ENCODE peak calls at places on chromosomes 4 and X, in six cellular contexts. N is GM12878, K is HCT116, P is HepG2, S is K562, M is H1. F is an unnamed sample.

GRCh38 chrX:15849555-15849954 is 5.1 kb downstream of the AP1S2 start:
- DNase-seq in S (peak), K (no peak), N (no peak), P (no peak), M (no peak), F (no peak)

GRCh38 chr4:15714616-15715015 is 11.8 kb downstream of the BST1 start:
- DNase-seq in S (peak), N (no peak), P (no peak), M (no peak), K (no peak), F (no peak)

GRCh38 chrX:138847930-138848329 is 136.4 kb upstream of the FGF13 start:
- DNase-seq in P (no peak), N (no peak), K (no peak), M (no peak), S (no peak), F (no peak)

GRCh38 chrX:110563276-110563675 is 204.6 kb downstream of the RTL9 start:
- DNase-seq in M (no peak), K (no peak), S (no peak), P (no peak), N (no peak), F (no peak)

GRCh38 chrX:136694491-136695087 is 46.6 kb downstream of the CD40LG start:
- DNase-seq in N (no peak), M (peak), P (peak), K (peak), S (peak), F (no peak)

GRCh38 chrX:115929480-115929879 is 241.1 kb upstream of the AGTR2 start:
- DNase-seq in M (no peak), P (no peak), N (no peak), S (no peak), K (no peak), F (no peak)

GRCh38 chr4:60216752-60217151 is 983.4 kb upstream of the ADGRL3 start:
- DNase-seq in P (no peak), S (no peak), M (no peak), K (no peak), N (no peak), F (no peak)

GRCh38 chr4:156636398-156636797 is 335.2 kb downstream of the PDGFC start:
- DNase-seq in P (no peak), M (no peak), K (no peak), S (no peak), N (no peak), F (no peak)

GRCh38 chr4:74547042-74547441 is 102.1 kb downstream of the AREG start:
- DNase-seq in S (no peak), M (no peak), P (no peak), N (no peak), K (no peak), F (no peak)

GRCh38 chr4:168784786-168785461 is 225.1 kb downstream of the CBR4 start:
- DNase-seq in N (no peak), K (no peak), M (no peak), S (no peak), P (no peak), F (no peak)

GRCh38 chrX:39819921-39820849 is 277.6 kb downstream of the BCOR start:
- DNase-seq in P (no peak), N (no peak), S (no peak), M (no peak), K (no peak), F (peak)

GRCh38 chr4:2408976-2409375 is 9.5 kb downstream of the ZFYVE28 start:
- DNase-seq in N (no peak), S (no peak), P (no peak), M (no peak), K (no peak), F (no peak)

GRCh38 chr4:156607198-156607498 is 364.5 kb downstream of the PDGFC start:
- DNase-seq in P (no peak), K (no peak), N (no peak), M (no peak), S (no peak), F (no peak)

GRCh38 chrX:12210196-12210815 is 72.0 kb downstream of the FRMPD4 start:
- DNase-seq in S (no peak), N (no peak), M (no peak), P (no peak), K (no peak), F (no peak)

GRCh38 chr4:114151-114550 is 10.2 kb upstream of the ZNF718 start:
- DNase-seq in P (no peak), N (no peak), S (no peak), K (no peak), M (no peak), F (no peak)

GRCh38 chrX:96683997-96684338 is 674 bp upstream of the DIAPH2 start:
- DNase-seq in S (no peak), M (no peak), P (peak), K (no peak), N (no peak), F (no peak)

GRCh38 chrX:10039821-10040793 is 72.9 kb downstream of the CLDN34 start:
- DNase-seq in M (no peak), N (no peak), S (no peak), P (peak), K (no peak), F (no peak)

GRCh38 chr4:26181616-26182015 is 139.2 kb upstream of the RBPJ start:
- DNase-seq in M (no peak), P (no peak), N (no peak), S (no peak), K (no peak), F (no peak)

GRCh38 chrX:73239242-73239641 is 24.6 kb upstream of the NAP1L2 start:
- DNase-seq in N (no peak), K (no peak), M (no peak), S (no peak), P (no peak), F (peak)

GRCh38 chrX:154986826-154987575 is 35.5 kb downstream of the F8 start:
- DNase-seq in M (no peak), K (no peak), P (no peak), N (no peak), S (no peak), F (no peak)

GRCh38 chr4:2607822-2608221 is 71.4 kb downstream of the FAM193A start:
- DNase-seq in M (no peak), P (no peak), S (no peak), N (no peak), K (no peak), F (no peak)

GRCh38 chr4:180350866-180351350 is 1892.3 kb upstream of the TENM3 start:
- DNase-seq in S (no peak), K (no peak), M (no peak), P (no peak), N (no peak), F (no peak)

GRCh38 chr4:40524642-40525041 is 105.0 kb downstream of the RBM47 start:
- DNase-seq in K (no peak), P (no peak), M (no peak), S (no peak), N (no peak), F (no peak)

GRCh38 chrX:45623266-45623665 is 422.6 kb upstream of the DIPK2B start:
- DNase-seq in P (no peak), K (no peak), S (no peak), M (no peak), N (no peak), F (no peak)

GRCh38 chrX:97685753-97686152 is 802.0 kb downstream of the RPA4 start:
- DNase-seq in N (no peak), M (no peak), K (peak), P (peak), S (peak), F (peak)

GRCh38 chr4:76210502-76210901 is 3.1 kb downstream of the SCARB2 start:
- DNase-seq in N (no peak), P (no peak), M (no peak), S (no peak), K (no peak), F (no peak)

GRCh38 chr4:84502955-84503373 is 3.9 kb upstream of the NKX6-1 start:
- DNase-seq in M (no peak), S (no peak), N (no peak), P (no peak), K (no peak), F (no peak)

GRCh38 chr4:99947608-99948007 is 1.2 kb upstream of the DNAJB14 start:
- DNase-seq in S (no peak), N (no peak), K (no peak), P (no peak), M (no peak), F (no peak)

GRCh38 chr4:107548211-107548905 is 171.7 kb downstream of the PAPSS1 start:
- DNase-seq in P (no peak), M (no peak), N (no peak), S (no peak), K (no peak), F (no peak)

DNA sequence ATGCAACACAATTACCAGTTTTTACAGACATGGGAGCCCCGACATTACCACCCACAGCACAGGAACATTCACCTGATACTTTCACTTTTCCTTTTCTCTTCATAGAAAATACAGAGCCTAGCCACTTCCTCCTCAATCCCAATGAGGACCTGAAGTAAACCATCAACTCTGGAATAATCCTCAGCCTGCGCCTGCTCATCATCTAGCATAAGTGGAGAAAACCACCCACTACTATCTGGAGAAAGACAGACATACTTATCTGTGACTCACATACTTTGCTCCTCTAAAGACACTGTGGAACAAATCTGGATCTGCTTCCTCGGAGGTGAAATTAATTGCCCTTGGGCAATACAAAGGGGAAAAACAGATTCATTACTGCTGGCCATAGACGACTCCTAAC is 47.8 kb downstream of the ZCCHC13 start:
- DNase-seq in M (no peak), S (peak), N (no peak), P (no peak), K (no peak), F (no peak)
- TF ChIP-seq SP1 in M (no peak), S (no peak), N (no peak), P (no peak), K (no peak), F (no peak)

GRCh38 chrX:14051416-14051815 is 21.7 kb upstream of the GEMIN8 start:
- DNase-seq in N (no peak), P (no peak), S (no peak), K (no peak), M (no peak), F (no peak)
- TF ChIP-seq CTCF in N (no peak), P (no peak), S (no peak), K (no peak), M (no peak), F (no peak)

GRCh38 chrX:55451626-55451989 is 319 bp upstream of the MAGEH1 start:
- DNase-seq in S (no peak), K (no peak), N (no peak), P (no peak), M (no peak), F (no peak)

GRCh38 chrX:55451125-55451524 is 802 bp upstream of the MAGEH1 start:
- DNase-seq in S (no peak), M (no peak), P (no peak), K (no peak), N (no peak), F (no peak)

GRCh38 chrX:55452825-55453124 is 848 bp downstream of the MAGEH1 start:
- DNase-seq in M (no peak), P (no peak), N (no peak), S (peak), K (no peak), F (no peak)

GRCh38 chrX:55451990-55452824 is at the start of gene MAGEH1:
- DNase-seq in P (peak), N (peak), K (no peak), M (peak), S (peak), F (peak)

GRCh38 chrX:55450259-55450658 is 1.7 kb upstream of the MAGEH1 start:
- DNase-seq in S (peak), P (peak), K (no peak), M (no peak), N (no peak), F (no peak)
- TF ChIP-seq SP1 in S (no peak), P (no peak), K (no peak), M (no peak), N (no peak), F (no peak)

GRCh38 chr4:5826437-5827107 is 66.3 kb downstream of the CRMP1 start:
- DNase-seq in M (no peak), P (no peak), N (no peak), S (no peak), K (no peak), F (no peak)

GRCh38 chr4:5825642-5826041 is 67.2 kb downstream of the CRMP1 start:
- DNase-seq in N (no peak), K (no peak), S (no peak), P (no peak), M (no peak), F (no peak)

GRCh38 chr4:5824227-5824626 is 68.7 kb downstream of the CRMP1 start:
- DNase-seq in S (no peak), K (no peak), M (no peak), P (no peak), N (no peak), F (no peak)

GRCh38 chr4:5823542-5824211 is 69.2 kb downstream of the CRMP1 start:
- DNase-seq in M (no peak), S (no peak), P (no peak), N (no peak), K (no peak), F (no peak)

GRCh38 chr4:5824635-5825034 is 68.3 kb downstream of the CRMP1 start:
- DNase-seq in P (peak), N (no peak), M (no peak), K (peak), S (peak), F (peak)
- TF ChIP-seq CTCF in P (peak), N (peak), M (no peak), K (peak), S (peak), F (no peak)

GRCh38 chr4:22477136-22477793 is 38.6 kb downstream of the ADGRA3 start:
- DNase-seq in K (no peak), M (no peak), P (no peak), S (no peak), N (no peak), F (no peak)
- TF ChIP-seq SP1 in K (no peak), M (no peak), P (no peak), S (no peak), N (no peak), F (no peak)

GRCh38 chr4:120286813-120287212 is 220.2 kb upstream of the MAD2L1 start:
- DNase-seq in K (no peak), N (no peak), P (no peak), M (no peak), S (no peak), F (peak)
- TF ChIP-seq CTCF in K (peak), N (peak), P (no peak), M (peak), S (no peak), F (peak)

DNA sequence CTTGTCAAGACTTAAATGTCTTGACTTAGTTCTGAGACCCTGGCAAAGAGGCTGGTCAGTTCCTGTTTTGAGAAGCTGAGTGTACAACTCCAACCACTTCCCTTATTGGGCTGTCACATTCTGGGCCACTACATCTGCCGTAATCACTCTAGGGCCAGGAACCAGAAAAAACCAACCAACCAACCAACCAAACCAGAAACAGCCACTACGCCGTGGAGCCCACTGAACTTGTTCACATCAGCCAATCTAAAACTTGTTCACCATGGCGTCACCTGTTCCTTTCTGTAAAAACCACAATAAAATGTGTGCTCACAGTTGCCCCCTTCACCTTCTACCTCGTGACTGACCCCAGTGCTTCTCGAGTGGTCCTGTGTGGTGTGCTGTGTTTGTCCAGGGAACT is 107.3 kb downstream of the JADE1 start:
- DNase-seq in N (peak), S (no peak), M (no peak), P (no peak), K (no peak), F (no peak)
- TF ChIP-seq SP1 in N (peak), S (no peak), M (no peak), P (no peak), K (no peak), F (no peak)

DNA sequence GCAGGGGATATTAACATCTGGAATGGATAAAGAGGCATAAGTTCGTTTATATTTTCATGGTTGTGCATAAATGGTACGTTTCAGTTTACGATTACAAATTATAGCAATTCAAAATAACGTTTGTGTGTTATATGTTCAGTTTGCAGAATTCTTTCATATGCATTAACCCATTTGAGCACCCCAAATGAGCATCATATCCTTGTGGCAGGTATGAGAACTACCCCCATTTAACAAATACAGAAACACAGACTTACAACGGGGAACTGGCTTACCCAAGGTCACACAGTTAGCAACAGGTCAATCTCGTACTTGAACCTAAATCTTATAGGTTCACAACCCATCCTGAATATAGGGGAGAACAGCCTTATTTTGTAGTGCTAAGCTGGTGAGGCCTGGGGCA is 33.1 kb downstream of the EDNRA start:
- DNase-seq in S (peak), P (no peak), K (no peak), M (no peak), N (no peak), F (no peak)
- TF ChIP-seq CTCF in S (no peak), P (no peak), K (peak), M (no peak), N (no peak), F (no peak)

GRCh38 chr4:3612934-3613333 is 80.7 kb upstream of the LRPAP1 start:
- DNase-seq in P (no peak), K (no peak), N (no peak), M (no peak), S (no peak), F (no peak)
- TF ChIP-seq SP1 in P (no peak), K (no peak), N (no peak), M (no peak), S (no peak), F (no peak)

F was measured in WTC11.